ENCODE peak calls at places on chromosome 14, in ten cellular contexts. C is T-cell; B is NCI-H510A treated with DMSO at 0.1 percent for 48 hours; D is activated naive CD8-positive, alpha-beta T cell treated with anti-CD3 and anti-CD28 coated beads, Interleukin-2, amount 50 U/mL, for 16 hours; G is GDM1; I is cardiac muscle cell; N is HT1080; T is DMS 273 treated with DMSO at 0.1 percent for 48 hours; Y is type B pancreatic cell; W is CD8-positive, alpha-beta T cell. U is an unnamed sample.

GRCh38 chr14:95227279-95227860 is 70.0 kb upstream of the DICER1 start:
- DNase-seq in C (no peak), B (no peak), D (no peak), G (no peak), I (no peak), N (no peak), T (peak; percentile 1), Y (no peak), W (no peak), U (no peak)

GRCh38 chr14:101556131-101556530 is 5.2 kb upstream of the DIO3 start:
- DNase-seq in C (no peak), B (no peak), D (no peak), G (no peak), I (no peak), N (no peak), T (no peak), Y (no peak), W (no peak), U (no peak)

GRCh38 chr14:50062438-50063039 is 53.8 kb downstream of the VCPKMT start:
- DNase-seq in C (peak; percentile 72), B (no peak), D (peak; percentile 70), G (peak; percentile 34), I (peak; percentile 22), N (peak; percentile 93), T (no peak), Y (no peak), W (peak; percentile 78), U (peak; percentile 52)

GRCh38 chr14:50954811-50955372 is 10.6 kb upstream of the PYGL start:
- DNase-seq in C (no peak), B (peak; percentile 43), D (no peak), G (peak; percentile 29), I (peak; percentile 58), N (peak; percentile 68), T (peak; percentile 43), Y (no peak), W (no peak), U (peak; percentile 69)

GRCh38 chr14:76109087-76109880 is 42.4 kb upstream of the GPATCH2L start:
- DNase-seq in C (no peak), B (no peak), D (no peak), G (no peak), I (no peak), N (no peak), T (no peak), Y (no peak), W (no peak), U (peak; percentile 15)

GRCh38 chr14:104714681-104715080 is 9.3 kb upstream of the ADSS1 start:
- DNase-seq in C (no peak), B (no peak), D (no peak), G (no peak), I (no peak), N (no peak), T (no peak), Y (no peak), W (no peak), U (no peak)

GRCh38 chr14:69238883-69239282 is 21.1 kb upstream of the GALNT16 start:
- DNase-seq in C (no peak), B (no peak), D (no peak), G (no peak), I (no peak), N (no peak), T (no peak), Y (no peak), W (no peak), U (no peak)

GRCh38 chr14:95573313-95573712 is 38.5 kb downstream of the GLRX5 start:
- DNase-seq in C (no peak), B (no peak), D (no peak), G (no peak), I (no peak), N (no peak), T (no peak), Y (no peak), W (no peak), U (no peak)

GRCh38 chr14:55245657-55246268 is 25.5 kb upstream of the FBXO34 start:
- DNase-seq in C (no peak), B (no peak), D (no peak), G (peak; percentile 6), I (peak; percentile 38), N (peak; percentile 13), T (no peak), Y (no peak), W (peak; percentile 7), U (peak; percentile 28)